ENCODE peak calls at places on chromosomes 2 and 18, in five cellular contexts. G, D, E, S and Y are unnamed samples.

GRCh38 chr18:1585881-1586488 is 681.3 kb downstream of the ADCYAP1 start:
- DNase-seq in G (peak; percentile 4), D (peak; percentile 42), E (no peak), S (no peak), Y (no peak)

GRCh38 chr2:102033750-102034682 is 42.3 kb downstream of the IL1R2 start:
- DNase-seq in G (no peak), D (no peak), E (no peak), S (no peak), Y (no peak)

GRCh38 chr18:23793985-23794867 is 105.0 kb downstream of the LAMA3 start:
- DNase-seq in G (no peak), D (no peak), E (no peak), S (no peak), Y (no peak)

GRCh38 chr2:110204408-110205385 is at the start of gene NPHP1:
- DNase-seq in G (peak; percentile 80), D (peak; percentile 84), E (peak; percentile 85), S (peak; percentile 95), Y (peak; percentile 66)

GRCh38 chr2:39121523-39122063 is 742 bp upstream of the SOS1 start:
- DNase-seq in G (no peak), D (no peak), E (no peak), S (no peak), Y (no peak)

GRCh38 chr2:86383844-86384243 is 46.4 kb upstream of the REEP1 start:
- DNase-seq in G (no peak), D (peak; percentile 83), E (no peak), S (no peak), Y (no peak)

GRCh38 chr2:36290306-36290705 is 65.3 kb upstream of the CRIM1 start:
- DNase-seq in G (no peak), D (no peak), E (no peak), S (no peak), Y (no peak)

GRCh38 chr2:227597993-227598392 is 700 bp upstream of the SCYGR2 start:
- DNase-seq in G (no peak), D (no peak), E (no peak), S (no peak), Y (no peak)

GRCh38 chr2:131076707-131077106 is 16.6 kb downstream of the FAM168B start:
- DNase-seq in G (no peak), D (peak; percentile 26), E (no peak), S (no peak), Y (no peak)

GRCh38 chr2:111522231-111522768 is 361.7 kb downstream of the ANAPC1 start:
- DNase-seq in G (no peak), D (no peak), E (no peak), S (no peak), Y (no peak)

GRCh38 chr2:38415761-38416291 is 38.8 kb upstream of the ATL2 start:
- DNase-seq in G (no peak), D (no peak), E (no peak), S (no peak), Y (no peak)

GRCh38 chr2:188085421-188085820 is 206.3 kb upstream of the GULP1 start:
- DNase-seq in G (no peak), D (no peak), E (no peak), S (no peak), Y (no peak)

GRCh38 chr2:102013200-102014040 is 21.7 kb downstream of the IL1R2 start:
- DNase-seq in G (peak; percentile 11), D (no peak), E (no peak), S (no peak), Y (no peak)

GRCh38 chr18:43486462-43486861 is 209.2 kb upstream of the SYT4 start:
- DNase-seq in G (no peak), D (no peak), E (no peak), S (no peak), Y (no peak)

GRCh38 chr2:45184606-45185005 is 175.4 kb upstream of the SIX2 start:
- DNase-seq in G (no peak), D (no peak), E (no peak), S (no peak), Y (no peak)

GRCh38 chr2:160680974-160681373 is 187.4 kb upstream of the RBMS1 start:
- DNase-seq in G (no peak), D (no peak), E (no peak), S (no peak), Y (no peak)

GRCh38 chr18:49865401-49865800 is 52.1 kb upstream of the ACAA2 start:
- DNase-seq in G (no peak), D (no peak), E (no peak), S (no peak), Y (no peak)

GRCh38 chr18:48010264-48010663 is 79.8 kb upstream of the SMAD2 start:
- DNase-seq in G (no peak), D (no peak), E (no peak), S (no peak), Y (no peak)

GRCh38 chr2:33978471-33978870 is 379.4 kb upstream of the FAM98A start:
- DNase-seq in G (no peak), D (no peak), E (no peak), S (no peak), Y (no peak)

GRCh38 chr2:100796499-100797100 is 23.3 kb upstream of the NPAS2 start:
- DNase-seq in G (no peak), D (no peak), E (no peak), S (no peak), Y (no peak)

GRCh38 chr2:27089111-27089954 is 2.8 kb downstream of the KHK start:
- DNase-seq in G (no peak), D (no peak), E (no peak), S (no peak), Y (no peak)

GRCh38 chr18:470661-471501 is 29.6 kb downstream of the COLEC12 start:
- DNase-seq in G (no peak), D (peak; percentile 57), E (no peak), S (no peak), Y (no peak)

GRCh38 chr2:20196053-20196880 is 28.7 kb downstream of the SDC1 start:
- DNase-seq in G (no peak), D (no peak), E (peak; percentile 79), S (no peak), Y (no peak)

GRCh38 chr2:55620123-55620779 is 2.8 kb upstream of the PPP4R3B start:
- DNase-seq in G (peak; percentile 17), D (no peak), E (no peak), S (no peak), Y (no peak)

GRCh38 chr2:225737556-225737955 is 338.0 kb downstream of the NYAP2 start:
- DNase-seq in G (no peak), D (peak; percentile 82), E (no peak), S (no peak), Y (no peak)

GRCh38 chr2:30026091-30027055 is 105.0 kb upstream of the ALK start:
- DNase-seq in G (no peak), D (no peak), E (no peak), S (no peak), Y (no peak)

GRCh38 chr2:10398496-10398895 is 49.6 kb downstream of the ODC1 start:
- DNase-seq in G (no peak), D (no peak), E (peak; percentile 62), S (no peak), Y (no peak)

GRCh38 chr2:200725620-200726019 is 86.1 kb upstream of the BZW1 start:
- DNase-seq in G (no peak), D (no peak), E (no peak), S (no peak), Y (no peak)

GRCh38 chr2:223093436-223093839 is 41.4 kb downstream of the KCNE4 start:
- DNase-seq in G (no peak), D (no peak), E (no peak), S (peak; percentile 76), Y (no peak)

GRCh38 chr2:158686166-158686792 is 108.8 kb upstream of the DAPL1 start:
- DNase-seq in G (no peak), D (no peak), E (no peak), S (no peak), Y (no peak)

GRCh38 chr2:197972017-197972416 is 167.6 kb downstream of the PLCL1 start:
- DNase-seq in G (no peak), D (peak; percentile 95), E (peak; percentile 30), S (no peak), Y (no peak)

GRCh38 chr2:48001498-48001897 is 95.2 kb upstream of the FBXO11 start:
- DNase-seq in G (no peak), D (no peak), E (no peak), S (no peak), Y (no peak)

GRCh38 chr2:40451926-40452605 is at the start of gene SLC8A1:
- DNase-seq in G (peak; percentile 3), D (peak; percentile 46), E (no peak), S (peak; percentile 85), Y (no peak)

GRCh38 chr2:128635361-128635900 is 316.8 kb upstream of the HS6ST1 start:
- DNase-seq in G (no peak), D (no peak), E (no peak), S (peak; percentile 58), Y (no peak)

GRCh38 chr2:143558665-143559064 is 429.4 kb downstream of the ARHGAP15 start:
- DNase-seq in G (peak; percentile 27), D (no peak), E (no peak), S (no peak), Y (no peak)

GRCh38 chr2:5940596-5941535 is 248.7 kb downstream of the SOX11 start:
- DNase-seq in G (no peak), D (no peak), E (no peak), S (no peak), Y (no peak)